ENCODE peak calls at places on chromosome 19, in seven cellular contexts. E, X, N, A, C, B and Y are unnamed samples. For H3K4me1, the result is how much of the 10 kb centered on the place peaks cover.

GRCh38 chr19:55581828-55582223 is 1.2 kb upstream of the ZNF579 start:
- DNase-seq in E (no peak), X (no peak), N (peak), A (no peak), C (no peak), B (no peak), Y (no peak)

GRCh38 chr19:29671393-29672076 is 6.3 kb downstream of the PLEKHF1 start:
- DNase-seq in E (peak), X (no peak), N (peak), A (no peak), C (peak), B (no peak), Y (no peak)

GRCh38 chr19:926595-927043 is 784 bp downstream of the ARID3A start:
- DNase-seq in E (no peak), X (no peak), N (no peak), A (no peak), C (no peak), B (no peak), Y (no peak)

GRCh38 chr19:30315159-30315558 is 57.0 kb upstream of the ZNF536 start:
- DNase-seq in E (no peak), X (no peak), N (no peak), A (no peak), C (no peak), B (no peak), Y (no peak)

GRCh38 chr19:44807652-44808462 is 1.0 kb upstream of the BCAM start:
- DNase-seq in E (peak), X (peak), N (peak), A (no peak), C (no peak), B (peak), Y (peak)

GRCh38 chr19:19068659-19069509 is 5.1 kb downstream of the SLC25A42 start:
- DNase-seq in E (no peak), X (no peak), N (no peak), A (no peak), C (peak), B (no peak), Y (no peak)

GRCh38 chr19:15445227-15445605 is 4.5 kb downstream of the WIZ start:
- DNase-seq in E (no peak), X (no peak), N (no peak), A (no peak), C (no peak), B (no peak), Y (no peak)

GRCh38 chr19:1945899-1946298 is 4.9 kb downstream of the CSNK1G2 start:
- DNase-seq in E (peak), X (peak), N (peak), A (no peak), C (no peak), B (no peak), Y (no peak)

GRCh38 chr19:32012206-32012605 is 333.2 kb upstream of the ZNF507 start:
- DNase-seq in E (no peak), X (no peak), N (peak), A (no peak), C (no peak), B (no peak), Y (no peak)

GRCh38 chr19:35056513-35057063 is 15.1 kb downstream of the HPN start:
- DNase-seq in E (no peak), X (no peak), N (no peak), A (no peak), C (no peak), B (no peak), Y (no peak)

GRCh38 chr19:55353803-55354697 is 469 bp downstream of the COX6B2 start:
- DNase-seq in E (peak), X (peak), N (no peak), A (no peak), C (no peak), B (no peak), Y (peak)

GRCh38 chr19:30649934-30650614 is 277.9 kb downstream of the ZNF536 start:
- DNase-seq in E (peak), X (peak), N (peak), A (peak), C (peak), B (no peak), Y (peak)

GRCh38 chr19:50003254-50003788 is 21.9 kb downstream of the VRK3 start:
- DNase-seq in E (no peak), X (no peak), N (no peak), A (no peak), C (no peak), B (no peak), Y (no peak)

GRCh38 chr19:21128901-21129698 is 12.7 kb upstream of the ZNF431 start:
- DNase-seq in E (no peak), X (no peak), N (peak), A (no peak), C (no peak), B (no peak), Y (no peak)

GRCh38 chr19:35345671-35346111 is 2.0 kb upstream of the FFAR1 start:
- DNase-seq in E (no peak), X (no peak), N (no peak), A (no peak), C (no peak), B (no peak), Y (no peak)

GRCh38 chr19:56837492-56837891 is 3.0 kb downstream of the PEG3 start:
- DNase-seq in E (no peak), X (peak), N (peak), A (no peak), C (no peak), B (no peak), Y (no peak)

GRCh38 chr19:56837004-56837403 is 3.5 kb downstream of the PEG3 start:
- DNase-seq in E (peak), X (peak), N (peak), A (no peak), C (no peak), B (no peak), Y (no peak)

GRCh38 chr19:56837892-56838679 is 2.4 kb downstream of the PEG3 start:
- DNase-seq in E (no peak), X (peak), N (peak), A (no peak), C (no peak), B (no peak), Y (no peak)

GRCh38 chr19:56834564-56835375 is 5.8 kb downstream of the PEG3 start:
- DNase-seq in E (no peak), X (no peak), N (no peak), A (no peak), C (no peak), B (no peak), Y (no peak)

DNA sequence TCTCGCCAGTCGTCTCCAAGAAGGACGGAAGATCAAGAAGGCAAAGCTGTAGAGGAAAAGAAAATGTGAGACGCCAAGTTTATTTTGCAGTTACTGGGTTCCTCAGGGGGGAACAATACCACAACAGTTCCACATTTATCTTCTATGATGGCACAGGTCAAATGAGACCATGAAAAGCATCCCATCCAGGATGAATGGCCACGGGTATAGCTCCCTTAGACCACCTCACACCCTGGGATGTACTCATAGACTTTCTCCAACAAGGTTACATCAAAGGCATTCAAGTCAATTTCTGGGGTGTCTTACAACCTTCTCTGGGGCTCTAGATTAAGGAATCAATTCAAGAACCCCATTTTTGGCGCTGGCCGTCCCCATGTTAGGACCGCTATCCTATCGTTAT is 4.5 kb downstream of the PEG3 start:
- DNase-seq in E (no peak), X (no peak), N (no peak), A (no peak), C (no peak), B (no peak), Y (no peak)
- TF ChIP-seq SIN3A in E (no peak), X (no peak), N (no peak), A (no peak), C (no peak), B (no peak), Y (no peak)

GRCh38 chr19:33671211-33671610 is 49.5 kb downstream of the CHST8 start:
- DNase-seq in E (no peak), X (no peak), N (no peak), A (no peak), C (no peak), B (no peak), Y (no peak)

GRCh38 chr19:33673258-33673875 is 51.6 kb downstream of the CHST8 start:
- DNase-seq in E (no peak), X (no peak), N (no peak), A (no peak), C (no peak), B (no peak), Y (no peak)

GRCh38 chr19:33667141-33667540 is 45.4 kb downstream of the CHST8 start:
- DNase-seq in E (no peak), X (no peak), N (no peak), A (no peak), C (no peak), B (no peak), Y (no peak)

GRCh38 chr19:33668968-33669367 is 47.2 kb downstream of the CHST8 start:
- DNase-seq in E (no peak), X (no peak), N (peak), A (no peak), C (no peak), B (no peak), Y (no peak)

DNA sequence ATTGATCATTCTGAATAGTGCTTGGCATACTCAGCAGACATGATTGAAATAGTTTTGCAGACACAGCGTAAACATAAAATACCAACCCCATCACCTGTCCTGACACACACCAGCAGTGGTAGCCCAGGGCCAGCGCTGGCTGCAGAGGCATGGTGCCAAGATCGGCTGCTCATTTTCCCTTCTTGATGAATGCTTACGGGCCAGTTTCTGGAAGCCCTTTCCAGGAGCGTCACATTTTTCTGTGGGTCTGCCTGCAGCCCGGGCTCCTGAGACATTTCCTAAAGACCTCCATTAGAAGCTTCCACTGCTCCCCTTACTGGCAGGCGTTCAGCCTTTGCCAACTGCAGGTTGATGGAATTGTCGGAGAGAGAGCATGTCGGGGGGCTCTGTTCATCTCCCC is 48.6 kb downstream of the CHST8 start:
- DNase-seq in E (no peak), X (no peak), N (no peak), A (no peak), C (no peak), B (no peak), Y (no peak)
- TF ChIP-seq POLR2AphosphoS5 in E (no peak), X (no peak), N (no peak), A (no peak), C (no peak), B (no peak), Y (no peak)

DNA sequence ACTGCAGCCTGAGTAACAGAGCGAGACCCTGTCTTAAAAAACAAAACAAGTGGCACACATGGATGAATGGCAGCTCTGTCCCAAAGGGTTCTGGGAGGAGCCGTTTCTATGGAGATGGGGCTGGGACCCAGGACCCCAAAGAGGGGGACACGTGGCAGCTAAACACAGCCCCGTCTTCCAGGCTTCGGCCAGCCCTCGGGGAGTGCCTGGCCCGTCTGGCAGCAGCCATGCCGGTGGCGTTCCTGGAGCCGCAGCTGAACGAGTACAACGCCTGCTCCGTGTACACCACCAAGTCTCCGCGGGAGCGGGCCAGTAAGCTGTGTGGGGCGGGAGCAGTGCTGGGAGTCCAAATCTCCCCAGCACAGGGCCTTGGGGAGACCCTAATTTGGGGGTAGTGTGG is 82.4 kb downstream of the RYR1 start:
- DNase-seq in E (no peak), X (no peak), N (no peak), A (no peak), C (no peak), B (no peak), Y (no peak)
- H3K4me1 ChIP-seq in E (under half), X (under half), N (under half), A (under half), C (under half), B (under half), Y (under half)

GRCh38 chr19:58332697-58333096 is 5.9 kb downstream of the ZSCAN22 start:
- DNase-seq in E (peak), X (no peak), N (no peak), A (no peak), C (no peak), B (no peak), Y (no peak)

GRCh38 chr19:58328999-58329398 is 2.2 kb downstream of the ZSCAN22 start:
- DNase-seq in E (peak), X (peak), N (no peak), A (no peak), C (no peak), B (peak), Y (no peak)

GRCh38 chr19:58326914-58327726 is at the start of gene ZSCAN22:
- DNase-seq in E (peak), X (peak), N (peak), A (peak), C (peak), B (peak), Y (peak)

GRCh38 chr19:58326501-58326913 is 287 bp upstream of the ZSCAN22 start:
- DNase-seq in E (no peak), X (no peak), N (no peak), A (no peak), C (no peak), B (no peak), Y (no peak)

DNA sequence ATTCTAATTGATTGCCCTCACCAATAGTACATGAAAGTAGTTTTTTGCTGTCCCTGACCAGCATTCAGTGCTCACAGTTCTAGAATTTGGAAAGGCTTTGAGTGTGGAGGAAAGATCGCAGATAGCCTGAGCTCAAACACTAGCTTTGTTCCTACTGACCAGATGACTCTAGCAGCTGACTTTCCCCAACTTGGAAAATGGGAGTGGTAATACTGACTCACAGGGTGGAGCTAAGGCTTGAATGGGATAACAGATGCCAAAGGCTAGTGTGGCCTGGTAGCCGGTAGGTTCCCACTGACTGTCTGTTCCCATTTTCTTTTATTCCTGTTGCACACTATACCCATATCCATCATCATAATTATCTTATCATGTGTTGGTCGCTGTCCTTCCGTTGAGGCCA is 3.7 kb downstream of the ZSCAN22 start:
- DNase-seq in E (peak), X (no peak), N (no peak), A (peak), C (no peak), B (no peak), Y (no peak)
- TF ChIP-seq SIN3A in E (no peak), X (no peak), N (no peak), A (no peak), C (no peak), B (no peak), Y (no peak)

DNA sequence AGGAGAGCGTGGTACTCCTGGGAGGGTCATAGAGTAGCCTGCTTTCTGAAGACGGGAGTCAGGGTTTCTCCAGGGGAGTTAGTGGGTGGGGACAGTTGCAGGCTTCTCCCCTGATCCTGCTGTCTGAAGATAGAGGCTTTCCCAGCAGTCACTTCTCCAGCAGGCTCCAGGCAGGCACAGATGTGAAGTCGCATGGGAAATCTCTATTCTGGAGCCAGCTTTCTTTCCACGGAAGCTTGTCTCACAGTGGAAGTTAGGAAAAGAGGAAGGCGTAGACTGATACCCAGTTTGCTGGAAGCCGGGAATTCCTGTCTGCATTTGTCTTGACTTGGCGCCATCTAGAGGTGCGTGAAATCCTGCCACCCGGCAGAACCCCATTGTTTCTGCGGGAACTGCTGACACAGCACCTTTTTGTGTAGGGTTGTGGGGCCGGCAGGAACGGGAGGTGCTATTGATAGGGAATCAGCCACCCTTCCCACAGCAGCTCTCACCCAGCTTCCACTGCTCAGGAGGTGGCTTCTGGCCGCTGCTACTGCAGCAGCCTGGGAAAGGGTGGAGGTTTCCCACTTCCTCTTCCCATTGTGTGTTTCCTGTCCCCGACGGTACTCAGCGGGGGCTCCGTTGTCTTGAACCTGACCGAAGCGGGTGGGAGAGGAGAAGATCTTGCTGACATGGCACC is 28.5 kb upstream of the NPAS1 start:
- DNase-seq in E (peak), X (peak), N (peak), A (peak), C (peak), B (peak), Y (peak)
- TF ChIP-seq POLR2AphosphoS5 in E (no peak), X (no peak), N (no peak), A (no peak), C (no peak), B (no peak), Y (no peak)